ENCODE peak calls at places on chromosome 10, in five cellular contexts. E, J, C, M and Z are unnamed samples.

GRCh38 chr10:71429929-71430328 is 33.2 kb downstream of the CDH23 start:
- DNase-seq in E (no peak), J (no peak), C (no peak), M (no peak), Z (no peak)

GRCh38 chr10:74624501-74624900 is 201.9 kb upstream of the KAT6B start:
- DNase-seq in E (no peak), J (no peak), C (no peak), M (no peak), Z (no peak)

GRCh38 chr10:132850896-132851295 is 64.9 kb upstream of the NKX6-2 start:
- DNase-seq in E (no peak), J (peak; percentile 5), C (no peak), M (no peak), Z (no peak)

GRCh38 chr10:102449321-102450123 is 1.8 kb downstream of the C10orf95 start:
- DNase-seq in E (peak; percentile 94), J (peak; percentile 91), C (no peak), M (peak; percentile 82), Z (peak; percentile 42)

GRCh38 chr10:84179059-84179710 is 5.6 kb downstream of the GPR15LG start:
- DNase-seq in E (no peak), J (no peak), C (no peak), M (no peak), Z (no peak)

GRCh38 chr10:120735315-120735714 is 115.8 kb upstream of the WDR11 start:
- DNase-seq in E (no peak), J (no peak), C (no peak), M (no peak), Z (no peak)

GRCh38 chr10:51804861-51805260 is 105.5 kb upstream of the CSTF2T start:
- DNase-seq in E (no peak), J (no peak), C (no peak), M (no peak), Z (no peak)

GRCh38 chr10:127971101-127971946 is 64.4 kb downstream of the PTPRE start:
- DNase-seq in E (no peak), J (no peak), C (no peak), M (no peak), Z (no peak)

GRCh38 chr10:57864789-57865676 is 402.7 kb downstream of the IPMK start:
- DNase-seq in E (peak; percentile 19), J (peak; percentile 10), C (no peak), M (no peak), Z (no peak)

DNA sequence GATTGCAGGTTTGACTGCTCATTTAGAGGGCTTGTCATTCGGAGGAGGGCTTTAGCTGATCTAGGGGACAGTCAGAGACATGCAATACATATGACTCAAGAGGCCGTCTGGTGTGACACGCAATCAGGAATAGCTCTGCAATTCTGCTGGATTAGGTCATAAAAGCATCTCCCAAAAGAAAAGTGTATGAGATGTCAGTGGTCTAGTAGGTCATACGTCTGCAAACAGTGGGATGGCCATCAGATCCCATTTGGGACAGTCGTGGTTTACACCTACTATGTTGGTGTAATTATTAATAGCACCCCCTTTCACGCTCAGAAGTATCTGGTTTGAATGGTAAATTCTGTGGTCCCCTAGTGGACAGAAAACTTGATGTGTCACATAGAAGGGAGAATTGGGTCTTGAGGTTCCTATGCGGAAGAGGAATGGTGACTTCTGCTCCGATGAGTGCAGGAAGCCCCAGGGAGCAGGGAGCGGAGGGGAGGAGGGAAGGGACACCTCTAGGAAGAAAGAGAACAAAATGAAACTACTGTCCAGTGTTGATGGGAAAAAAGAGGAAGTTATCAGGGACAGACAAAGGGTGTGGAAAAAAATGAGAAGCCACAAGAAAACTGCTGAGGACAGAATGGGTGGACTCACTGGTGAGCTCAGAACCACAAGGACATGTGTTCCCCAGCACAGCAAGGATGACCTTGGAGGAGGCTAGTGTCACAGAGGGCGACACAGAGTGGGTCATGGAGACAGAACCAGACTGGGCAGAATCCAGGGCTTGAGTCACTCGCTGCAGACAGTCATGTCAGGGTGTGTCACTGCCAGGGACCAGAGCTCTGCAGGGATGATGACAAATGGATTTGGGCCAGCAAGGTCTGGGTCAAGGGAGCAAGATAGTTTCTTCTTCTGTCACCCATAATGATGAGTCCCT is 59.9 kb downstream of the MAP3K8 start:
- DNase-seq in E (peak; percentile 17), J (peak; percentile 17), C (no peak), M (peak; percentile 94), Z (no peak)
- TF ChIP-seq CTCF in E (no peak), J (no peak), C (no peak), M (peak; percentile 24), Z (no peak)

GRCh38 chr10:13613519-13613918 is 26.8 kb downstream of the PRPF18 start:
- DNase-seq in E (no peak), J (no peak), C (no peak), M (no peak), Z (no peak)
- TF ChIP-seq CTCF in E (peak; percentile 17), J (peak; percentile 13), C (peak; percentile 30), M (no peak), Z (no peak)

DNA sequence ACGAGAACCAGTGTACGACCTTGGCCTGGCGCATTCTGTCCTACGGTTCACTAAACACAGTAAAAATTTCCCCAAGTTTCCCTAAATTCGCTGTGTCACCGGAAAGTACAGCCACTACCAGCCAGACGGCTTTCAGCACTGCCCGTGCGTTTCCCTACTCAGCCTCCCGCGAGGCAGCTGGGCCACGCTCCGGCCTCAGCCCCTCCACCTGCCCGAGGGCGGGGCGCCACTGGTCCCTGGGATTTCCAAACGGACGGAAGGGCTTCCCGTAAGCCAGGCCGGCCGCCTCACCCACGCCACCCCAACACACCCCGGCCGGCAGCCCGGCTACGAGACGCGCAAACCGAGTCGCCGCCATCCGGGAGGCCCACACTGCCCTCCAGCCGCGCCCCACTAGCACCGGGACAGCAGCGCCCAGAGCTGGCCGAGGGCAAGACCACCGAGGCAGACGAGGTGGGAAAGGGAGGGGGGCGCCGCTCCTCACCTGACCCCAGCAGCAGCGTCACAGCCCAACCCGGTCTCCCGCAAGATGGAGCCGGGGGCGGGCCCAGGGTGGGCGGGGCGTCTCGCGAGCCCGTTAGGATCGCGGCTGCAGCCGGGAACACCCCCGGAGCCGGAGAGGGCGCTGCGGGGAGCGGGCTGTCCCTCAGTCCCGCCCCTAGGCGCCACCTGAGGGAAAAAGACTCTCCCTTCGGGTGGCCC is at the start of gene ANXA7:
- DNase-seq in E (peak; percentile 95), J (peak; percentile 97), C (peak; percentile 89), M (peak; percentile 92), Z (peak; percentile 82)
- TF ChIP-seq CTCF in E (peak; percentile 35), J (peak; percentile 33), C (peak; percentile 61), M (peak; percentile 37), Z (no peak)

GRCh38 chr10:95181731-95182130 is 12.3 kb upstream of the ACSM6 start:
- DNase-seq in E (no peak), J (no peak), C (no peak), M (no peak), Z (no peak)

GRCh38 chr10:95183132-95183450 is 10.9 kb upstream of the ACSM6 start:
- DNase-seq in E (no peak), J (no peak), C (no peak), M (no peak), Z (no peak)

GRCh38 chr10:95178797-95179196 is 15.2 kb upstream of the ACSM6 start:
- DNase-seq in E (no peak), J (no peak), C (no peak), M (no peak), Z (no peak)

GRCh38 chr10:95187617-95188016 is 6.4 kb upstream of the ACSM6 start:
- DNase-seq in E (no peak), J (no peak), C (no peak), M (no peak), Z (no peak)

GRCh38 chr10:95183451-95184230 is 10.4 kb upstream of the ACSM6 start:
- DNase-seq in E (peak; percentile 91), J (peak; percentile 92), C (peak; percentile 42), M (peak; percentile 91), Z (peak; percentile 43)
- TF ChIP-seq CTCF in E (peak; percentile 90), J (peak; percentile 92), C (peak; percentile 91), M (peak; percentile 98), Z (no peak)

GRCh38 chr10:50291261-50291850 is 40.0 kb upstream of the ASAH2 start:
- DNase-seq in E (no peak), J (no peak), C (no peak), M (no peak), Z (no peak)
- TF ChIP-seq CTCF in E (peak; percentile 34), J (no peak), C (peak; percentile 40), M (peak; percentile 31), Z (no peak)

GRCh38 chr10:125692932-125693847 is 10.2 kb upstream of the TEX36 start:
- DNase-seq in E (no peak), J (no peak), C (no peak), M (no peak), Z (no peak)

GRCh38 chr10:125699562-125700143 is 16.7 kb upstream of the TEX36 start:
- DNase-seq in E (no peak), J (no peak), C (no peak), M (no peak), Z (no peak)

GRCh38 chr10:125694874-125695273 is 11.9 kb upstream of the TEX36 start:
- DNase-seq in E (no peak), J (no peak), C (no peak), M (no peak), Z (no peak)

GRCh38 chr10:125700355-125700911 is 17.5 kb upstream of the TEX36 start:
- DNase-seq in E (no peak), J (no peak), C (no peak), M (no peak), Z (no peak)

GRCh38 chr10:125698599-125698998 is 15.6 kb upstream of the TEX36 start:
- DNase-seq in E (no peak), J (no peak), C (no peak), M (no peak), Z (no peak)
- TF ChIP-seq CTCF in E (no peak), J (no peak), C (no peak), M (no peak), Z (no peak)

GRCh38 chr10:61793760-61794713 is 107.5 kb upstream of the ARID5B start:
- DNase-seq in E (no peak), J (no peak), C (no peak), M (no peak), Z (no peak)

GRCh38 chr10:61796785-61797184 is 104.7 kb upstream of the ARID5B start:
- DNase-seq in E (no peak), J (no peak), C (no peak), M (no peak), Z (no peak)

GRCh38 chr10:61792921-61793320 is 108.6 kb upstream of the ARID5B start:
- DNase-seq in E (no peak), J (no peak), C (no peak), M (no peak), Z (no peak)

GRCh38 chr10:61795147-61795546 is 106.4 kb upstream of the ARID5B start:
- DNase-seq in E (no peak), J (no peak), C (no peak), M (no peak), Z (no peak)

GRCh38 chr10:61795551-61795950 is 105.9 kb upstream of the ARID5B start:
- DNase-seq in E (no peak), J (no peak), C (no peak), M (no peak), Z (no peak)
- TF ChIP-seq CTCF in E (no peak), J (no peak), C (no peak), M (no peak), Z (no peak)

DNA sequence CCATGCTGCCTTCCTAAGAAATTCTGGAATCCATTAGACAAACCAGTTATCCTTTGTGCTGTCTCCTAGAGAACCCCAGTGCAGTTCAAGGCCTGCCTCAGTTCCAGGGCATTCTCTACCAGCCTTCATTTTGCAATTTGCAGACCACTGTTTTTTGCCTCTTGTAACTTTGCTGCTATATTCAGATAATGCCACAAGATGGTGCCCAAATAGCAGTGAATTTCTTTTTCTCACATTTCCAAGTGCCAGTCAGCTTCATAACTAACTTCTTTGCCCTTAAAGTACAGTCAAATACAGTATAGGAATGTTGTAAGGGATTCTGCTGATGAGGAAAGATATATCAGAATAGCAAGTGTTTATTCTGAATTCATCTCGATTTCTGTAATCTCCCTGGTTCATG is 25.2 kb downstream of the LOXL4 start:
- DNase-seq in E (no peak), J (no peak), C (no peak), M (no peak), Z (no peak)
- TF ChIP-seq CTCF in E (peak; percentile 30), J (no peak), C (peak; percentile 18), M (peak; percentile 41), Z (no peak)